ENCODE peak calls at places on chromosomes 16 and 17, in ten cellular contexts. K is neural progenitor cell, C is tibial nerve, I is brain microvascular endothelial cell, L is astrocyte, O is BJ, Z is heart right ventricle, T is mammary epithelial cell, A is colonic mucosa, U is MM.1S. V is an unnamed sample. For H3K36me3, the result is how much of the 10 kb centered on the place peaks cover.

GRCh38 chr16:273547-274421 is 2.0 kb downstream of the RGS11 start:
- DNase-seq in K (no peak), C (no peak), I (no peak), L (no peak), O (no peak), Z (no peak), T (no peak), A (peak), U (peak), V (no peak)

GRCh38 chr17:56903560-56903959 is 10.3 kb downstream of the TRIM25 start:
- DNase-seq in K (no peak), C (no peak), I (no peak), L (no peak), O (no peak), Z (no peak), T (no peak), A (no peak), U (no peak), V (no peak)

GRCh38 chr16:49552273-49552928 is 178.8 kb downstream of the C16orf78 start:
- DNase-seq in K (no peak), C (no peak), I (no peak), L (no peak), O (no peak), Z (no peak), T (no peak), A (no peak), U (peak), V (no peak)

GRCh38 chr16:63289834-63290460 is 1253.7 kb upstream of the CDH8 start:
- DNase-seq in K (peak), C (no peak), I (no peak), L (no peak), O (no peak), Z (peak), T (no peak), A (peak), U (peak), V (no peak)

GRCh38 chr16:4352843-4353242 is 1.7 kb upstream of the PAM16 start:
- DNase-seq in K (no peak), C (no peak), I (no peak), L (no peak), O (no peak), Z (no peak), T (no peak), A (no peak), U (no peak), V (no peak)

GRCh38 chr17:22277595-22277994 is 585.3 kb downstream of the KCNJ18 start:
- DNase-seq in K (no peak), C (no peak), I (no peak), L (no peak), O (no peak), Z (no peak), T (no peak), A (no peak), U (no peak), V (no peak)

GRCh38 chr16:11412965-11413887 is 68.0 kb downstream of the RMI2 start:
- DNase-seq in K (no peak), C (no peak), I (no peak), L (no peak), O (no peak), Z (no peak), T (no peak), A (no peak), U (no peak), V (no peak)

GRCh38 chr17:15957206-15957605 is 12.3 kb downstream of the ADORA2B start:
- DNase-seq in K (no peak), C (no peak), I (no peak), L (no peak), O (no peak), Z (no peak), T (peak), A (no peak), U (no peak), V (no peak)

GRCh38 chr16:29820271-29820701 is at the start of gene MVP:
- DNase-seq in K (no peak), C (peak), I (peak), L (no peak), O (no peak), Z (peak), T (peak), A (peak), U (peak), V (no peak)

GRCh38 chr17:72592242-72592966 is 471.6 kb downstream of the SOX9 start:
- DNase-seq in K (peak), C (peak), I (peak), L (peak), O (no peak), Z (peak), T (peak), A (peak), U (peak), V (no peak)

GRCh38 chr16:30895592-30896202 is 717 bp upstream of the CTF1 start:
- DNase-seq in K (no peak), C (no peak), I (no peak), L (no peak), O (no peak), Z (no peak), T (no peak), A (no peak), U (no peak), V (no peak)

GRCh38 chr16:8677481-8677880 is 3.1 kb downstream of the ABAT start:
- DNase-seq in K (no peak), C (no peak), I (no peak), L (no peak), O (no peak), Z (no peak), T (peak), A (no peak), U (no peak), V (no peak)

GRCh38 chr16:73036074-73036826 is 11.7 kb downstream of the ZFHX3 start:
- DNase-seq in K (peak), C (no peak), I (no peak), L (peak), O (no peak), Z (no peak), T (no peak), A (no peak), U (no peak), V (no peak)

GRCh38 chr17:10149573-10150399 is 48.6 kb downstream of the GAS7 start:
- DNase-seq in K (no peak), C (peak), I (peak), L (peak), O (no peak), Z (no peak), T (peak), A (no peak), U (no peak), V (peak)

GRCh38 chr16:27214084-27214961 is 11.0 kb downstream of the KDM8 start:
- DNase-seq in K (no peak), C (no peak), I (no peak), L (no peak), O (no peak), Z (no peak), T (no peak), A (peak), U (no peak), V (no peak)

GRCh38 chr17:27332485-27333409 is 38.8 kb downstream of the WSB1 start:
- DNase-seq in K (peak), C (peak), I (peak), L (peak), O (peak), Z (peak), T (peak), A (peak), U (peak), V (peak)

GRCh38 chr17:81322271-81323082 is 27.4 kb upstream of the SLC38A10 start:
- DNase-seq in K (no peak), C (no peak), I (no peak), L (no peak), O (no peak), Z (no peak), T (no peak), A (no peak), U (peak), V (no peak)

GRCh38 chr17:80095038-80095843 is 6.1 kb upstream of the GAA start:
- DNase-seq in K (no peak), C (no peak), I (no peak), L (no peak), O (no peak), Z (no peak), T (no peak), A (no peak), U (no peak), V (no peak)

GRCh38 chr17:13601317-13601775 is 383 bp downstream of the HS3ST3A1 start:
- DNase-seq in K (peak), C (no peak), I (no peak), L (no peak), O (no peak), Z (no peak), T (no peak), A (no peak), U (no peak), V (no peak)

GRCh38 chr17:325270-325976 is 27.2 kb downstream of the RPH3AL start:
- DNase-seq in K (no peak), C (no peak), I (no peak), L (no peak), O (no peak), Z (no peak), T (no peak), A (no peak), U (no peak), V (no peak)

GRCh38 chr16:88672776-88673175 is 9.9 kb upstream of the MVD start:
- DNase-seq in K (peak), C (no peak), I (no peak), L (no peak), O (no peak), Z (no peak), T (no peak), A (no peak), U (no peak), V (no peak)

GRCh38 chr16:4613636-4614570 is 785 bp downstream of the UBALD1 start:
- DNase-seq in K (peak), C (no peak), I (peak), L (peak), O (no peak), Z (no peak), T (peak), A (no peak), U (no peak), V (no peak)

GRCh38 chr17:67069591-67070136 is 25.3 kb downstream of the CACNG1 start:
- DNase-seq in K (no peak), C (no peak), I (no peak), L (no peak), O (no peak), Z (no peak), T (no peak), A (no peak), U (no peak), V (no peak)

GRCh38 chr16:53080345-53081031 is 25.7 kb downstream of the CHD9 start:
- DNase-seq in K (no peak), C (peak), I (peak), L (peak), O (peak), Z (peak), T (peak), A (peak), U (no peak), V (no peak)

GRCh38 chr17:1055751-1056645 is 59.1 kb downstream of the TIMM22 start:
- DNase-seq in K (peak), C (peak), I (peak), L (peak), O (no peak), Z (peak), T (peak), A (peak), U (no peak), V (no peak)

GRCh38 chr16:25580071-25580470 is 111.7 kb upstream of the HS3ST4 start:
- DNase-seq in K (no peak), C (no peak), I (no peak), L (no peak), O (no peak), Z (no peak), T (no peak), A (no peak), U (no peak), V (no peak)

GRCh38 chr17:65794572-65794971 is 233.1 kb upstream of the AXIN2 start:
- DNase-seq in K (peak), C (no peak), I (peak), L (peak), O (no peak), Z (no peak), T (peak), A (peak), U (peak), V (no peak)

GRCh38 chr16:80682435-80683070 is 121.8 kb downstream of the CDYL2 start:
- DNase-seq in K (no peak), C (no peak), I (peak), L (peak), O (peak), Z (no peak), T (no peak), A (no peak), U (no peak), V (no peak)

GRCh38 chr16:4314532-4315184 is 1.2 kb upstream of the GLIS2 start:
- DNase-seq in K (peak), C (no peak), I (no peak), L (peak), O (no peak), Z (no peak), T (peak), A (peak), U (no peak), V (no peak)

GRCh38 chr16:1108299-1109252 is 12.5 kb upstream of the C1QTNF8 start:
- DNase-seq in K (no peak), C (no peak), I (no peak), L (peak), O (no peak), Z (no peak), T (no peak), A (no peak), U (no peak), V (no peak)

GRCh38 chr17:76434870-76435269 is 18.1 kb downstream of the UBE2O start:
- DNase-seq in K (no peak), C (no peak), I (no peak), L (no peak), O (no peak), Z (no peak), T (no peak), A (no peak), U (no peak), V (no peak)

GRCh38 chr17:76433693-76434092 is 19.3 kb downstream of the UBE2O start:
- DNase-seq in K (no peak), C (no peak), I (no peak), L (no peak), O (no peak), Z (no peak), T (no peak), A (no peak), U (no peak), V (no peak)

GRCh38 chr17:76432004-76432403 is 20.9 kb downstream of the UBE2O start:
- DNase-seq in K (no peak), C (no peak), I (no peak), L (no peak), O (no peak), Z (no peak), T (no peak), A (no peak), U (no peak), V (no peak)

GRCh38 chr17:76431509-76431908 is 21.4 kb downstream of the UBE2O start:
- DNase-seq in K (no peak), C (no peak), I (no peak), L (no peak), O (no peak), Z (no peak), T (no peak), A (no peak), U (no peak), V (no peak)

GRCh38 chr17:76432712-76433336 is 20.1 kb downstream of the UBE2O start:
- DNase-seq in K (peak), C (no peak), I (peak), L (no peak), O (no peak), Z (no peak), T (no peak), A (no peak), U (no peak), V (no peak)
- H3K4me3 ChIP-seq in K (no peak), C (no peak), I (no peak), L (no peak), O (no peak), Z (no peak), T (no peak), A (no peak), U (no peak), V (no peak)

DNA sequence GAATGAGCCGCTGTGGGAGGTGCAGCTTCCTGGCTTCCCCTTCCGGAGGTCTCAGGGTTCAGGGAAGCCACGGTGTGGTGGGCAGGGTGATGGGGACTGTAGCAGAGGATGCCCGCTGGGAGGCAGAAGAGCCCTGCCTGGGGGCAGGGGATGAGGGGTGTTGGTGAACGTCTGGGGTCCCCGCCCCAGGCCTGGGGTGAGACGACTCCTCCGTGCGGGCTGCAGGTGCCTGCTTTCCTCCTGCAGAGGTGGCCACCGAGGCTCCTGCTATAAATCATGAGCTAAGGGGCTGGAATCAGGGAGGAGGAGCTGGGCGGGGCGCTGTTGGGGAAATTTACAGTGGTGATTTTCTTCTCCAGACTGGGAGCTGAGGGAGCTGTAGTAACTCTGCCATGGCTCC is 167.0 kb downstream of the MRM1 start:
- DNase-seq in K (no peak), C (no peak), I (no peak), L (no peak), O (no peak), Z (no peak), T (no peak), A (no peak), U (no peak), V (no peak)
- TF ChIP-seq CTCF in K (no peak), C (no peak), I (peak), L (no peak), O (no peak), Z (no peak), T (peak), A (no peak), U (no peak), V (peak)

GRCh38 chr17:82831041-82831817 is 8.6 kb downstream of the ZNF750 start:
- DNase-seq in K (no peak), C (no peak), I (no peak), L (no peak), O (no peak), Z (no peak), T (no peak), A (no peak), U (no peak), V (no peak)
- H3K36me3 ChIP-seq in K (under half), C (under half), I (under half), L (under half), O (under half), Z (under half), T (under half), A (under half), U (under half), V (under half)

GRCh38 chr17:49764559-49765180 is 739 bp upstream of the FAM117A start:
- DNase-seq in K (no peak), C (no peak), I (no peak), L (no peak), O (no peak), Z (no peak), T (no peak), A (no peak), U (no peak), V (no peak)

GRCh38 chr17:49760296-49760695 is 3.6 kb downstream of the FAM117A start:
- DNase-seq in K (no peak), C (no peak), I (no peak), L (no peak), O (no peak), Z (no peak), T (no peak), A (no peak), U (no peak), V (no peak)

GRCh38 chr17:49763735-49764558 is at the start of gene FAM117A:
- DNase-seq in K (peak), C (peak), I (peak), L (peak), O (peak), Z (peak), T (peak), A (peak), U (peak), V (peak)

GRCh38 chr17:49760909-49761558 is 2.9 kb downstream of the FAM117A start:
- DNase-seq in K (no peak), C (no peak), I (no peak), L (no peak), O (no peak), Z (no peak), T (no peak), A (no peak), U (peak), V (no peak)

DNA sequence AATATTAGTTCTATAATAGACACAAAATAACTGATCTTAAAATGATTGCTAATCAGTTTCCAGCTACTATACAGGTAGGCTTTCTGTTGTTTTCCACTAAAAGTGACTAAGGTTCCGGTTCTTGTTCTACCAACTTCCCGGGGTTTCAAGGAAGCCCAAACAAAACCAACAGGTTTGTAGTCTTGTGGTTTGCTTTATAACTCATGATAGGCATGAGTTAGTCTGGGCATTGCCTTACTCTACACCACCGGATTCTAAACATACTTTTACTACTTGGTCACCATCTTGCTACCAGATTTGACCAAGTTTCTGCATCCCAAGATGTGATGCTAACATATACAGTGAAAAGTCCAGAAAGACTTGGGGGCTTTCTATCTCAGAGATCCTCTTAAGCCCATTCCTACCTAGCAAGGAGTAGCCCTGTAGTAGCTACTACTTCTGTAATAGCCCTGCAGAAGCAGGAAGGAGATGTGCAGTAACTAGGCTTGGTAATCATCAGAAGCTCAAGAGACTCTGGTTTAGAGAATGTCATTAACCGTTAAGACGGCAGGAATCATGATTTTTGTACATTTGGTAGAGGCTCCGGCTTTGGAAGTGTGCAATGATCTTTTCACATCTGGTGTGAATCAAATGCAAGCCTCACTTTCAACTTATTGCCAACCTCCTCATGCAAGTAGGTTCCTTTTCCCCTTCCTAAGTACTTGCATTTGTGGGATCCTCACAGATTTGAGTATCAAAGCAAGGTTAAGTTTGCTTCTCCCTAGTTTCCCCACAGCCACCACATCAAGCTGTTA is 1.6 kb downstream of the FAM117A start:
- DNase-seq in K (no peak), C (no peak), I (no peak), L (no peak), O (no peak), Z (no peak), T (peak), A (no peak), U (no peak), V (peak)
- H3K4me3 ChIP-seq in K (peak), C (no peak), I (no peak), L (peak), O (no peak), Z (peak), T (peak), A (no peak), U (peak), V (no peak)

GRCh38 chr16:89700649-89701424 is 668 bp downstream of the SPATA2L start:
- DNase-seq in K (peak), C (no peak), I (no peak), L (no peak), O (no peak), Z (no peak), T (peak), A (peak), U (peak), V (no peak)
- TF ChIP-seq CTCF in K (peak), C (no peak), I (peak), L (no peak), O (peak), Z (no peak), T (no peak), A (no peak), U (peak), V (peak)

GRCh38 chr17:4696432-4696796 is 7.5 kb downstream of the PELP1 start:
- DNase-seq in K (no peak), C (no peak), I (no peak), L (no peak), O (no peak), Z (no peak), T (no peak), A (no peak), U (no peak), V (no peak)

GRCh38 chr17:4693416-4693815 is 10.5 kb downstream of the PELP1 start:
- DNase-seq in K (no peak), C (no peak), I (no peak), L (no peak), O (no peak), Z (no peak), T (no peak), A (no peak), U (no peak), V (no peak)

GRCh38 chr17:4690745-4691144 is 13.2 kb downstream of the PELP1 start:
- DNase-seq in K (no peak), C (no peak), I (no peak), L (no peak), O (no peak), Z (no peak), T (no peak), A (no peak), U (no peak), V (no peak)

GRCh38 chr17:4691686-4692085 is 12.3 kb downstream of the PELP1 start:
- DNase-seq in K (no peak), C (no peak), I (no peak), L (no peak), O (no peak), Z (no peak), T (no peak), A (no peak), U (no peak), V (no peak)
- H3K36me3 ChIP-seq in K (under half), C (under half), I (under half), L (under half), O (under half), Z (under half), T (under half), A (under half), U (under half), V (under half)